ENCODE peak calls at places on chromosome 16, in seven cellular contexts. One of them, this sample, is unnamed.

GRCh38 chr16:89565506-89566372 is 5.3 kb downstream of the RPL13 start:
- DNase-seq in breast epithelium: peak; percentile 65
- DNase-seq in NCI-H1436: no peak
- DNase-seq in neural crest cell: peak; percentile 68
- DNase-seq in activated naive CD8-positive, alpha-beta T cell treated with anti-CD3 and anti-CD28 coated beads, Interleukin-2, amount 50 U/mL, for 16 hours: no peak
- DNase-seq in activated CD4-positive, alpha-beta T cell treated with anti-CD3 and anti-CD28 coated beads for 48 hours: peak; percentile 74
- DNase-seq in body of pancreas: peak; percentile 77
- DNase-seq in this sample: no peak

GRCh38 chr16:75929056-75929455 is 202.8 kb upstream of the CPHXL start:
- DNase-seq in breast epithelium: no peak
- DNase-seq in NCI-H1436: no peak
- DNase-seq in neural crest cell: no peak
- DNase-seq in activated naive CD8-positive, alpha-beta T cell treated with anti-CD3 and anti-CD28 coated beads, Interleukin-2, amount 50 U/mL, for 16 hours: no peak
- DNase-seq in activated CD4-positive, alpha-beta T cell treated with anti-CD3 and anti-CD28 coated beads for 48 hours: no peak
- DNase-seq in body of pancreas: no peak
- DNase-seq in this sample: no peak

GRCh38 chr16:89505204-89506112 is 2.7 kb upstream of the SPG7 start:
- DNase-seq in breast epithelium: peak; percentile 74
- DNase-seq in NCI-H1436: peak; percentile 38
- DNase-seq in neural crest cell: no peak
- DNase-seq in activated naive CD8-positive, alpha-beta T cell treated with anti-CD3 and anti-CD28 coated beads, Interleukin-2, amount 50 U/mL, for 16 hours: peak; percentile 75
- DNase-seq in activated CD4-positive, alpha-beta T cell treated with anti-CD3 and anti-CD28 coated beads for 48 hours: peak; percentile 93
- DNase-seq in body of pancreas: peak; percentile 87
- DNase-seq in this sample: no peak

GRCh38 chr16:88062341-88062861 is 111.2 kb downstream of the BANP start:
- DNase-seq in breast epithelium: no peak
- DNase-seq in NCI-H1436: no peak
- DNase-seq in neural crest cell: no peak
- DNase-seq in activated naive CD8-positive, alpha-beta T cell treated with anti-CD3 and anti-CD28 coated beads, Interleukin-2, amount 50 U/mL, for 16 hours: no peak
- DNase-seq in activated CD4-positive, alpha-beta T cell treated with anti-CD3 and anti-CD28 coated beads for 48 hours: no peak
- DNase-seq in body of pancreas: peak; percentile 25
- DNase-seq in this sample: no peak

GRCh38 chr16:762595-763268 is 2.2 kb downstream of the MSLN start:
- DNase-seq in breast epithelium: no peak
- DNase-seq in NCI-H1436: no peak
- DNase-seq in neural crest cell: no peak
- DNase-seq in activated naive CD8-positive, alpha-beta T cell treated with anti-CD3 and anti-CD28 coated beads, Interleukin-2, amount 50 U/mL, for 16 hours: no peak
- DNase-seq in activated CD4-positive, alpha-beta T cell treated with anti-CD3 and anti-CD28 coated beads for 48 hours: no peak
- DNase-seq in body of pancreas: no peak
- DNase-seq in this sample: no peak

GRCh38 chr16:21614896-21615295 is 15.5 kb downstream of the METTL9 start:
- DNase-seq in breast epithelium: no peak
- DNase-seq in NCI-H1436: no peak
- DNase-seq in neural crest cell: no peak
- DNase-seq in activated naive CD8-positive, alpha-beta T cell treated with anti-CD3 and anti-CD28 coated beads, Interleukin-2, amount 50 U/mL, for 16 hours: no peak
- DNase-seq in activated CD4-positive, alpha-beta T cell treated with anti-CD3 and anti-CD28 coated beads for 48 hours: no peak
- DNase-seq in body of pancreas: no peak
- DNase-seq in this sample: no peak

GRCh38 chr16:75256059-75256870 is 4.8 kb upstream of the BCAR1 start:
- DNase-seq in breast epithelium: no peak
- DNase-seq in NCI-H1436: no peak
- DNase-seq in neural crest cell: no peak
- DNase-seq in activated naive CD8-positive, alpha-beta T cell treated with anti-CD3 and anti-CD28 coated beads, Interleukin-2, amount 50 U/mL, for 16 hours: no peak
- DNase-seq in activated CD4-positive, alpha-beta T cell treated with anti-CD3 and anti-CD28 coated beads for 48 hours: no peak
- DNase-seq in body of pancreas: no peak
- DNase-seq in this sample: no peak

GRCh38 chr16:57540906-57541753 is 1.3 kb upstream of the ADGRG5 start:
- DNase-seq in breast epithelium: peak; percentile 28
- DNase-seq in NCI-H1436: no peak
- DNase-seq in neural crest cell: no peak
- DNase-seq in activated naive CD8-positive, alpha-beta T cell treated with anti-CD3 and anti-CD28 coated beads, Interleukin-2, amount 50 U/mL, for 16 hours: no peak
- DNase-seq in activated CD4-positive, alpha-beta T cell treated with anti-CD3 and anti-CD28 coated beads for 48 hours: no peak
- DNase-seq in body of pancreas: no peak
- DNase-seq in this sample: peak; percentile 80